ENCODE peak calls at places on chromosomes 5 and 9, in seven cellular contexts. M, N, O, F, T, Z and V are unnamed samples.
A peak's percentile ranks its signal among the peaks of the same experiment; 100 is the strongest.

GRCh38 chr5:9423611-9424010 is 122.3 kb downstream of the SEMA5A start:
- DNase-seq in M (no peak), N (no peak), O (no peak), F (no peak), T (no peak), Z (no peak), V (no peak)

GRCh38 chr9:28650327-28650726 is 1077.0 kb upstream of the C9orf72 start:
- DNase-seq in M (no peak), N (no peak), O (no peak), F (no peak), T (no peak), Z (no peak), V (no peak)

GRCh38 chr5:74952406-74952805 is 86.2 kb upstream of the FAM169A start:
- DNase-seq in M (no peak), N (no peak), O (no peak), F (no peak), T (no peak), Z (no peak), V (no peak)

GRCh38 chr5:68432682-68433081 is 217.1 kb downstream of the PIK3R1 start:
- DNase-seq in M (peak; percentile 51), N (no peak), O (no peak), F (no peak), T (no peak), Z (no peak), V (no peak)

GRCh38 chr5:22070151-22070550 is 783.0 kb downstream of the CDH12 start:
- DNase-seq in M (peak; percentile 4), N (no peak), O (no peak), F (no peak), T (no peak), Z (no peak), V (no peak)

GRCh38 chr5:5667136-5667554 is 244.7 kb downstream of the ICE1 start:
- DNase-seq in M (no peak), N (no peak), O (no peak), F (no peak), T (no peak), Z (no peak), V (no peak)

GRCh38 chr9:26169684-26170083 is 491.4 kb upstream of the TUSC1 start:
- DNase-seq in M (no peak), N (no peak), O (no peak), F (no peak), T (no peak), Z (no peak), V (no peak)

GRCh38 chr5:44332360-44332971 is 56.8 kb downstream of the FGF10 start:
- DNase-seq in M (peak; percentile 3), N (peak; percentile 81), O (peak; percentile 13), F (no peak), T (no peak), Z (no peak), V (no peak)

GRCh38 chr9:93250185-93250584 is 66.2 kb downstream of the WNK2 start:
- DNase-seq in M (no peak), N (no peak), O (no peak), F (no peak), T (no peak), Z (no peak), V (no peak)

GRCh38 chr5:154714271-154714986 is 40.7 kb upstream of the LARP1 start:
- DNase-seq in M (peak; percentile 34), N (no peak), O (no peak), F (no peak), T (no peak), Z (no peak), V (no peak)

GRCh38 chr5:152329896-152330295 is 75.2 kb downstream of the NMUR2 start:
- DNase-seq in M (no peak), N (no peak), O (peak; percentile 57), F (no peak), T (no peak), Z (no peak), V (no peak)

GRCh38 chr9:137057545-137057944 is 3.7 kb upstream of the ENTPD2 start:
- DNase-seq in M (no peak), N (no peak), O (peak; percentile 29), F (no peak), T (no peak), Z (no peak), V (no peak)

GRCh38 chr5:132183723-132184122 is 43.9 kb downstream of the P4HA2 start:
- DNase-seq in M (no peak), N (no peak), O (no peak), F (no peak), T (no peak), Z (no peak), V (no peak)

GRCh38 chr9:130186839-130187522 is 14.8 kb downstream of the NCS1 start:
- DNase-seq in M (peak; percentile 73), N (peak; percentile 61), O (no peak), F (no peak), T (no peak), Z (no peak), V (no peak)

GRCh38 chr5:5246736-5247135 is 106.6 kb downstream of the ADAMTS16 start:
- DNase-seq in M (no peak), N (no peak), O (no peak), F (no peak), T (no peak), Z (no peak), V (no peak)

GRCh38 chr9:18358325-18358724 is 115.6 kb upstream of the ADAMTSL1 start:
- DNase-seq in M (no peak), N (no peak), O (no peak), F (no peak), T (no peak), Z (no peak), V (no peak)

GRCh38 chr9:79742145-79742820 is 170.5 kb downstream of the TLE4 start:
- DNase-seq in M (no peak), N (no peak), O (no peak), F (no peak), T (no peak), Z (no peak), V (no peak)

GRCh38 chr9:91043786-91044185 is 242.2 kb downstream of the SYK start:
- DNase-seq in M (no peak), N (no peak), O (no peak), F (no peak), T (no peak), Z (no peak), V (no peak)

GRCh38 chr5:115306011-115306530 is 9.6 kb upstream of the CCDC112 start:
- DNase-seq in M (peak; percentile 72), N (no peak), O (no peak), F (no peak), T (no peak), Z (no peak), V (no peak)

GRCh38 chr5:170266570-170267379 is 30.8 kb downstream of the LCP2 start:
- DNase-seq in M (no peak), N (peak; percentile 45), O (no peak), F (no peak), T (no peak), Z (no peak), V (no peak)

GRCh38 chr9:20873240-20873860 is 158.1 kb downstream of the HACD4 start:
- DNase-seq in M (no peak), N (no peak), O (no peak), F (no peak), T (no peak), Z (no peak), V (no peak)

GRCh38 chr5:52738095-52738506 is 49.6 kb upstream of the ITGA1 start:
- DNase-seq in M (no peak), N (no peak), O (no peak), F (no peak), T (no peak), Z (no peak), V (no peak)

GRCh38 chr9:72871685-72872084 is 81.2 kb downstream of the ALDH1A1 start:
- DNase-seq in M (peak; percentile 1), N (peak; percentile 19), O (peak; percentile 1), F (no peak), T (no peak), Z (no peak), V (no peak)

GRCh38 chr9:129867138-129868032 is 32.1 kb downstream of the USP20 start:
- DNase-seq in M (no peak), N (no peak), O (no peak), F (no peak), T (no peak), Z (no peak), V (no peak)

GRCh38 chr5:171707441-171707790 is 78.2 kb upstream of the SMIM23 start:
- DNase-seq in M (no peak), N (no peak), O (no peak), F (no peak), T (no peak), Z (no peak), V (no peak)

GRCh38 chr5:16844952-16845351 is 91.1 kb downstream of the MYO10 start:
- DNase-seq in M (no peak), N (no peak), O (no peak), F (no peak), T (no peak), Z (no peak), V (no peak)

GRCh38 chr5:17024686-17025180 is 88.6 kb upstream of the MYO10 start:
- DNase-seq in M (no peak), N (no peak), O (no peak), F (no peak), T (no peak), Z (no peak), V (no peak)